ENCODE peak calls at places on chromosomes 5 and 9, in nine cellular contexts. J is A549, D is ovary, Q is HepG2, U is heart left ventricle, N is HCT116, W is gastrocnemius medialis, Y is adrenal gland, P is breast epithelium. I is an unnamed sample. For H3K4me1, the result is how much of the 10 kb centered on the place peaks cover.

GRCh38 chr9:125343518-125344284 is 82.1 kb downstream of the GAPVD1 start:
- DNase-seq in J (peak), D (no peak), Q (no peak), U (no peak), N (no peak), W (no peak), Y (peak), P (no peak), I (no peak)

GRCh38 chr9:101582593-101582992 is 12.2 kb downstream of the PPP3R2 start:
- DNase-seq in J (peak), D (no peak), Q (no peak), U (no peak), N (no peak), W (no peak), Y (no peak), P (no peak), I (no peak)

GRCh38 chr5:25516136-25516535 is 871.4 kb upstream of the CDH10 start:
- DNase-seq in J (no peak), D (no peak), Q (no peak), U (no peak), N (no peak), W (no peak), Y (no peak), P (no peak), I (no peak)

GRCh38 chr9:108271646-108272349 is 584.0 kb downstream of the ACTL7B start:
- DNase-seq in J (peak), D (no peak), Q (peak), U (no peak), N (no peak), W (no peak), Y (no peak), P (no peak), I (no peak)

GRCh38 chr5:86824642-86825041 is 206.9 kb downstream of the COX7C start:
- DNase-seq in J (no peak), D (no peak), Q (no peak), U (no peak), N (no peak), W (no peak), Y (peak), P (no peak), I (no peak)

GRCh38 chr5:77777281-77777892 is 1.2 kb upstream of the TBCA start:
- DNase-seq in J (peak), D (no peak), Q (peak), U (no peak), N (peak), W (no peak), Y (peak), P (no peak), I (no peak)

GRCh38 chr9:36876056-36876455 is 158.0 kb downstream of the PAX5 start:
- DNase-seq in J (no peak), D (no peak), Q (no peak), U (no peak), N (no peak), W (no peak), Y (no peak), P (no peak), I (no peak)

GRCh38 chr9:132507670-132508469 is 74.5 kb upstream of the BARHL1 start:
- DNase-seq in J (peak), D (peak), Q (peak), U (peak), N (peak), W (peak), Y (peak), P (peak), I (no peak)

GRCh38 chr9:136058152-136058483 is 37.0 kb downstream of the NACC2 start:
- DNase-seq in J (no peak), D (no peak), Q (no peak), U (no peak), N (no peak), W (no peak), Y (no peak), P (no peak), I (no peak)

GRCh38 chr5:121937762-121938161 is 24.0 kb upstream of the SRFBP1 start:
- DNase-seq in J (no peak), D (no peak), Q (no peak), U (no peak), N (no peak), W (no peak), Y (no peak), P (no peak), I (no peak)

GRCh38 chr9:133332381-133332730 is 3.6 kb downstream of the SURF6 start:
- DNase-seq in J (no peak), D (no peak), Q (no peak), U (no peak), N (no peak), W (no peak), Y (no peak), P (no peak), I (no peak)

GRCh38 chr5:130773813-130774212 is 391.2 kb downstream of the HINT1 start:
- DNase-seq in J (peak), D (no peak), Q (no peak), U (no peak), N (peak), W (no peak), Y (no peak), P (no peak), I (no peak)

GRCh38 chr5:50667079-50667652 is 729 bp downstream of the PARP8 start:
- DNase-seq in J (peak), D (peak), Q (no peak), U (peak), N (no peak), W (no peak), Y (peak), P (peak), I (no peak)

GRCh38 chr5:50675385-50675784 is 8.9 kb downstream of the PARP8 start:
- DNase-seq in J (no peak), D (no peak), Q (no peak), U (no peak), N (no peak), W (no peak), Y (no peak), P (no peak), I (no peak)

GRCh38 chr5:50667653-50668403 is 1.4 kb downstream of the PARP8 start:
- DNase-seq in J (no peak), D (peak), Q (no peak), U (peak), N (no peak), W (no peak), Y (peak), P (peak), I (no peak)

DNA sequence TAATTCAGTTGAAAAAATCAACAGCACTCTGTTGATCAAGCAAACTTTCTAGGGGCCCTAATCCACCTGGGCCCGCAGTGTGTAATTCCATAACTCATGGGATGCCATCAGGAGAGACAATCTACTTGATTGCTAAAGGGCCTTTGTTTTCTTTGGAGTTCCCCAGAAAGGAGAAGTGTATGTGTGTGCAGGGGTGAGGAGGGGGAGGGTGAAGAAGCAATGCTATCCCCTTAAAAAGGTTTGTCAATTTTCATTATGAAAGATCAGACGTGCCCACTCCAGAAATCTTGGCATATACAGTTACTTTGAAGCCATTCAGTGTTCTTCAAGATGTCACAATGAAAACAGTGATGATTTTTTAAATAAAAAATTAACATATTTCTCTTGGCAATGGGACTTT is 6.2 kb downstream of the PARP8 start:
- DNase-seq in J (no peak), D (no peak), Q (no peak), U (no peak), N (no peak), W (no peak), Y (no peak), P (no peak), I (no peak)
- H3K4me1 ChIP-seq in J (under half), D (under half), Q (under half), U (under half), N (under half), W (under half), Y (under half), P (under half), I (under half)

GRCh38 chr5:3104446-3105047 is 353.1 kb upstream of the IRX2 start:
- DNase-seq in J (no peak), D (no peak), Q (no peak), U (no peak), N (no peak), W (no peak), Y (no peak), P (no peak), I (no peak)
- H3K4me3 ChIP-seq in J (no peak), D (no peak), Q (no peak), U (no peak), N (no peak), W (no peak), Y (no peak), P (no peak), I (no peak)

GRCh38 chr9:95505676-95506437 is 10.9 kb downstream of the PTCH1 start:
- DNase-seq in J (peak), D (peak), Q (peak), U (peak), N (no peak), W (no peak), Y (peak), P (no peak), I (no peak)

GRCh38 chr9:95507456-95508241 is 9.1 kb downstream of the PTCH1 start:
- DNase-seq in J (peak), D (peak), Q (peak), U (peak), N (peak), W (peak), Y (peak), P (no peak), I (no peak)

GRCh38 chr9:95506438-95506691 is 10.4 kb downstream of the PTCH1 start:
- DNase-seq in J (peak), D (peak), Q (peak), U (peak), N (no peak), W (no peak), Y (peak), P (no peak), I (no peak)

GRCh38 chr9:95508242-95508967 is 8.4 kb downstream of the PTCH1 start:
- DNase-seq in J (peak), D (peak), Q (no peak), U (no peak), N (no peak), W (no peak), Y (no peak), P (no peak), I (no peak)

DNA sequence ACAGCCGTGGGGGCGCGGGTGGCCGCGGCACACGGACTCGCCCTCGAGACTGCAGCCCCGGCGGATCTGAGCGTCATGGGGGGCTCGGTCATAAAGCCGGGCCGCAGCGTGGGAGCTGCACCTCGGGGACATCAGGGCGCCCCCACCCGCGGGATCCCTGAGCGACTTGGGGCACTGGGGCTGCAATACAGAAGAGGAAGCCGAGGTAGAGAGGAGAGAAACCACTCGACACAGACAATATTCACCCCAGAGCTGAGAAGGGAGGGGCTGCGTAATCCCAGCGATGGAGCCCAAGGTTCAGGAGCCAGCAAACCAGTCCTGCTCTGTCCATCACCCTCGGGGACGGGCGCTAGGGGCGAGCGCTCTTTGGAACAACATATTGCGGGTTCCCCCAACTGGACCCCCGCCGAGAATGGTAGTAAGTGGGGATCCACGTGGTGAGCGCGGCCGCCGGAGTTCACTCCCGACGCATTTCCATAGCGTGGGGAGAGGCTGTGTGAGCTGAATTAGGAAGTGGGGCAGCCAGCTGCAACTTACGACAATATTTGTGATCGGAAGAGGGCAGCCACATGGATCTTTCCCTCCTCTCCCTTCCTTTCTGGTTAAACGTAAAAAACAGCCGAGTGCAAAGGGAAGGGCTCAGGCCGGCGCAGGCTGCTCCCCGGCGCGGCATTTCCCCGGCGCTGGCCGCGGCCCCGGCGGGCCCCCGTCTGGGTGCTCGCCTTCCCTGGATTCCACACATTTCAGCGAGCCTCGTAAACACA is 9.9 kb downstream of the PTCH1 start:
- DNase-seq in J (peak), D (peak), Q (peak), U (peak), N (no peak), W (no peak), Y (peak), P (no peak), I (no peak)
- TF ChIP-seq POLR2A in J (no peak), D (peak), Q (no peak), U (no peak), N (no peak), W (no peak), Y (peak), P (peak), I (peak)

GRCh38 chr9:33032865-33033264 is 7.8 kb downstream of the DNAJA1 start:
- DNase-seq in J (no peak), D (no peak), Q (peak), U (no peak), N (no peak), W (no peak), Y (no peak), P (no peak), I (no peak)

GRCh38 chr9:33032292-33032691 is 7.2 kb downstream of the DNAJA1 start:
- DNase-seq in J (no peak), D (no peak), Q (no peak), U (no peak), N (no peak), W (no peak), Y (no peak), P (no peak), I (no peak)

GRCh38 chr9:33025572-33026347 is 687 bp downstream of the DNAJA1 start:
- DNase-seq in J (peak), D (peak), Q (peak), U (peak), N (no peak), W (peak), Y (peak), P (no peak), I (no peak)

GRCh38 chr9:33030285-33030684 is 5.2 kb downstream of the DNAJA1 start:
- DNase-seq in J (no peak), D (no peak), Q (no peak), U (no peak), N (no peak), W (no peak), Y (no peak), P (no peak), I (no peak)

DNA sequence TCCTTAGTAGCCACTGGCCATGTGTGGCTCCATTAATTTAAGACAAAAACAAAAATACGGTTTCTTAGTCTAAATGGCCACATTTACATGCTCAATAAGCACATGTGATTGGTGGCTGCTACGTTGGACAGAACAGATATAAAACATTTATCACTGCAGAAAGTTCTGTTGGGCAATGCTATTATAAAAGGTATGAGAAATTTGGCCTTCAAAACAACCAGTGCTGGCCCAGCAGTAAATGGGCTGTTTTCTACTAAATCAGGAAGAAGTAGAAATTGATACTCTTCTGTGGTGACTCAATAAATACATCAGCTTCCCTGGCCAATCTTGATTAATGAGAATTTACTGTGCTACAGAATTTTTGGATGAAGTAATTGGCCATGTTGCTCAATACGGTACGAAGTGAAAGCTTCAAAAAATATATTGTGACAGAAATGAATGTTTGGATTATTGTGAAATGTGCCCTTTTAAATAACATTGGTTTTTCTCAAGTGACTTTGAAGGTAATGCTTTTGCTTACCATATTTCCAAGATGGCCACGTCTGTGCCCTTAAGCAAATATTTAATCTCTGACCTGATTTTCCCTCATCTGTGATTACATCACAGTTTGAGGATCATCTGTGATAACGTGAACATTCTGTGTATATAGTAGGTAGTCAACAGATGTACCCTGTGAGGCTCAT is 4.2 kb downstream of the DNAJA1 start:
- DNase-seq in J (peak), D (no peak), Q (peak), U (no peak), N (no peak), W (no peak), Y (peak), P (no peak), I (no peak)
- H3K4me1 ChIP-seq in J (half or more), D (under half), Q (half or more), U (half or more), N (under half), W (under half), Y (under half), P (under half), I (half or more)

GRCh38 chr5:139419226-139419625 is 15.3 kb upstream of the SPATA24 start:
- DNase-seq in J (no peak), D (no peak), Q (no peak), U (no peak), N (no peak), W (no peak), Y (no peak), P (no peak), I (no peak)
- H3K4me3 ChIP-seq in J (no peak), D (no peak), Q (no peak), U (no peak), N (no peak), W (no peak), Y (no peak), P (no peak), I (no peak)

GRCh38 chr5:37428044-37428443 is 48.9 kb downstream of the WDR70 start:
- DNase-seq in J (no peak), D (no peak), Q (no peak), U (no peak), N (no peak), W (no peak), Y (no peak), P (no peak), I (no peak)
- TF ChIP-seq POLR2A in J (no peak), D (no peak), Q (no peak), U (no peak), N (no peak), W (no peak), Y (no peak), P (no peak), I (no peak)

GRCh38 chr9:83039303-83039702 is 23.6 kb downstream of the RASEF start:
- DNase-seq in J (no peak), D (no peak), Q (no peak), U (no peak), N (no peak), W (no peak), Y (no peak), P (no peak), I (peak)
- H3K4me1 ChIP-seq in J (under half), D (under half), Q (under half), U (under half), N (under half), W (under half), Y (under half), P (under half), I (under half)

GRCh38 chr5:177994063-177994462 is 2.0 kb downstream of the PROP1 start:
- DNase-seq in J (no peak), D (no peak), Q (no peak), U (no peak), N (no peak), W (no peak), Y (no peak), P (no peak), I (peak)
- H3K4me3 ChIP-seq in J (no peak), D (no peak), Q (no peak), U (no peak), N (no peak), W (no peak), Y (no peak), P (no peak), I (no peak)

DNA sequence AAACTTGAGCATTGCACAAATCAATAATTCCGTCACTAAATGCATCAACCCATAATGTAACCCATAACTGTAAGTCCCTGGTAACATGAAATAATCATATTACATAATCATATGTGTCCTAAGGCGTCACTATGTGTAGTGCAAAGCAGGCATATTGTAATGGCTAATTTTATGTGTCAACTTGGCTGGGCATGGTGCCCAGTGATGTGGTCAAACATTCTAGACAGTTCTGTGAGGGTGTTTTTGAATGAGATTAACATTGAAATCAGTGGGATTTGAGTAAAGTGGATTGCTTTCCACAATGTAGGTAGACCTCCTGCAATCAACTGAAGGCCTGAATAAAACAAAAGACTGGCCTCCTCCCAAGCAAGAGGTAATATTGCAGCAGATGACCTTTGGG is 794.4 kb upstream of the ACO1 start:
- DNase-seq in J (no peak), D (no peak), Q (no peak), U (no peak), N (no peak), W (no peak), Y (no peak), P (no peak), I (no peak)
- TF ChIP-seq POLR2A in J (no peak), D (no peak), Q (no peak), U (no peak), N (no peak), W (no peak), Y (no peak), P (no peak), I (no peak)

I was measured in esophagus muscularis mucosa.